ENCODE peak calls at places on chromosome 17, in four cellular contexts. V is H9; E is stimulated activated CD8-positive, alpha-beta memory T cell treated with anti-CD3 and anti-CD28 coated beads, Interleukin-7, amount 100 ng/mL, for 1 hour; N is activated CD8-positive, alpha-beta memory T cell treated with anti-CD3 and anti-CD28 coated beads for 24 hours. M is an unnamed sample.
A peak's percentile ranks its signal among the peaks of the same experiment; 100 is the strongest.

GRCh38 chr17:42853004-42853403 is 2.0 kb downstream of the AOC3 start:
- DNase-seq in V (no peak), E (no peak), N (no peak), M (no peak)

GRCh38 chr17:73430848-73431247 is 119.0 kb upstream of the CDC42EP4 start:
- DNase-seq in V (peak; percentile 24), E (no peak), N (no peak), M (no peak)

GRCh38 chr17:9244066-9245052 is 223.0 kb downstream of the NTN1 start:
- DNase-seq in V (no peak), E (no peak), N (no peak), M (no peak)

GRCh38 chr17:55518549-55518948 is 7.3 kb upstream of the SMIM36 start:
- DNase-seq in V (no peak), E (no peak), N (no peak), M (no peak)

GRCh38 chr17:17062356-17062755 is 20.1 kb downstream of the MPRIP start:
- DNase-seq in V (peak; percentile 23), E (no peak), N (no peak), M (no peak)

GRCh38 chr17:15171433-15172047 is 93.6 kb downstream of the PMP22 start:
- DNase-seq in V (peak; percentile 91), E (no peak), N (peak; percentile 62), M (no peak)

GRCh38 chr17:187130-187529 is 5.7 kb upstream of the DOC2B start:
- DNase-seq in V (no peak), E (no peak), N (no peak), M (no peak)

GRCh38 chr17:20059728-20060188 is 50.6 kb downstream of the SPECC1 start:
- DNase-seq in V (no peak), E (no peak), N (no peak), M (no peak)

GRCh38 chr17:35708149-35708548 is 23.3 kb upstream of the RASL10B start:
- DNase-seq in V (no peak), E (no peak), N (no peak), M (no peak)

GRCh38 chr17:72457712-72458111 is 336.9 kb downstream of the SOX9 start:
- DNase-seq in V (no peak), E (no peak), N (no peak), M (no peak)

GRCh38 chr17:34401165-34401564 is 38.1 kb upstream of the CCL1 start:
- DNase-seq in V (peak; percentile 25), E (no peak), N (no peak), M (no peak)

GRCh38 chr17:51036084-51036483 is 84.6 kb downstream of the SPAG9 start:
- DNase-seq in V (no peak), E (no peak), N (no peak), M (no peak)

GRCh38 chr17:76121932-76122383 is 18.4 kb upstream of the EXOC7 start:
- DNase-seq in V (no peak), E (no peak), N (no peak), M (no peak)

GRCh38 chr17:28046034-28046825 is 3.8 kb downstream of the NLK start:
- DNase-seq in V (no peak), E (no peak), N (no peak), M (no peak)

GRCh38 chr17:46943511-46944393 is 20.8 kb downstream of the GOSR2 start:
- DNase-seq in V (peak; percentile 77), E (no peak), N (peak; percentile 63), M (no peak)

GRCh38 chr17:32927724-32928526 is at the start of gene TMEM98:
- DNase-seq in V (peak; percentile 63), E (no peak), N (no peak), M (no peak)

GRCh38 chr17:15651583-15652110 is 32.1 kb upstream of the FBXW10B start:
- DNase-seq in V (peak; percentile 87), E (no peak), N (no peak), M (no peak)

GRCh38 chr17:65388911-65389310 is 172.5 kb downstream of the AXIN2 start:
- DNase-seq in V (no peak), E (no peak), N (no peak), M (no peak)

GRCh38 chr17:19015428-19015827 is 10.9 kb upstream of the FAM83G start:
- DNase-seq in V (no peak), E (no peak), N (no peak), M (no peak)

GRCh38 chr17:31588512-31588911 is 197.0 kb downstream of the RAB11FIP4 start:
- DNase-seq in V (no peak), E (no peak), N (no peak), M (no peak)

GRCh38 chr17:59355030-59355694 is 23.7 kb downstream of the YPEL2 start:
- DNase-seq in V (no peak), E (no peak), N (no peak), M (no peak)

GRCh38 chr17:50507871-50508572 is at the start of gene MYCBPAP:
- DNase-seq in V (peak; percentile 90), E (peak; percentile 27), N (peak; percentile 87), M (peak; percentile 44)